ENCODE peak calls at places on chromosomes 4 and X, in ten cellular contexts. S is ascending aorta, V is mammary epithelial cell, Z is astrocyte, Q is HCT116, H is foreskin fibroblast, X is lower lobe of right lung, J is NB4, B is heart left ventricle, P is keratinocyte. O is an unnamed sample.

GRCh38 chr4:146916479-146917076 is 29.1 kb downstream of the TTC29 start:
- DNase-seq in S (no peak), V (peak), Z (peak), Q (peak), H (peak), X (no peak), J (peak), B (no peak), P (no peak), O (peak)

GRCh38 chrX:111823068-111823467 is 52.9 kb upstream of the TRPC5OS start:
- DNase-seq in S (no peak), V (no peak), Z (peak), Q (no peak), H (no peak), X (no peak), J (peak), B (no peak), P (no peak), O (no peak)

GRCh38 chrX:53294024-53294648 is 12.8 kb upstream of the IQSEC2 start:
- DNase-seq in S (no peak), V (no peak), Z (no peak), Q (no peak), H (peak), X (no peak), J (peak), B (no peak), P (no peak), O (peak)

GRCh38 chr4:168574581-168575295 is 77.9 kb downstream of the PALLD start:
- DNase-seq in S (no peak), V (peak), Z (peak), Q (peak), H (peak), X (no peak), J (no peak), B (no peak), P (peak), O (peak)

GRCh38 chr4:7610841-7611240 is 176.1 kb upstream of the PSAPL1 start:
- DNase-seq in S (no peak), V (no peak), Z (no peak), Q (no peak), H (no peak), X (no peak), J (no peak), B (no peak), P (no peak), O (no peak)

GRCh38 chr4:8504279-8505007 is 63.9 kb downstream of the TRMT44 start:
- DNase-seq in S (no peak), V (no peak), Z (no peak), Q (no peak), H (no peak), X (no peak), J (no peak), B (no peak), P (no peak), O (no peak)

GRCh38 chrX:49291615-49292337 is 11.7 kb upstream of the GAGE10 start:
- DNase-seq in S (no peak), V (peak), Z (peak), Q (peak), H (peak), X (peak), J (peak), B (peak), P (peak), O (peak)

GRCh38 chrX:17174671-17175070 is 200.3 kb upstream of the NHS start:
- DNase-seq in S (no peak), V (no peak), Z (no peak), Q (no peak), H (peak), X (no peak), J (no peak), B (peak), P (no peak), O (no peak)

GRCh38 chr4:5798447-5798846 is 87.4 kb downstream of the EVC start:
- DNase-seq in S (no peak), V (no peak), Z (no peak), Q (no peak), H (peak), X (no peak), J (no peak), B (peak), P (no peak), O (peak)

GRCh38 chr4:4803904-4804296 is 55.6 kb upstream of the MSX1 start:
- DNase-seq in S (no peak), V (no peak), Z (no peak), Q (no peak), H (no peak), X (no peak), J (no peak), B (no peak), P (no peak), O (no peak)

GRCh38 chrX:22135994-22136684 is 104.0 kb downstream of the PHEX start:
- DNase-seq in S (no peak), V (peak), Z (peak), Q (peak), H (peak), X (no peak), J (peak), B (no peak), P (no peak), O (peak)

GRCh38 chr4:89069481-89069880 is 12.5 kb upstream of the FAM13A start:
- DNase-seq in S (no peak), V (no peak), Z (no peak), Q (no peak), H (no peak), X (no peak), J (no peak), B (no peak), P (no peak), O (no peak)

GRCh38 chrX:119696251-119696890 is 3.4 kb upstream of the SEPTIN6 start:
- DNase-seq in S (no peak), V (no peak), Z (no peak), Q (no peak), H (no peak), X (no peak), J (no peak), B (no peak), P (no peak), O (no peak)

GRCh38 chrX:140572724-140573123 is 67.9 kb upstream of the SOX3 start:
- DNase-seq in S (no peak), V (peak), Z (peak), Q (no peak), H (no peak), X (no peak), J (peak), B (no peak), P (no peak), O (peak)

GRCh38 chrX:130086414-130087207 is 23.7 kb downstream of the ELF4 start:
- DNase-seq in S (no peak), V (no peak), Z (no peak), Q (no peak), H (no peak), X (peak), J (peak), B (no peak), P (no peak), O (no peak)

GRCh38 chr4:43271946-43272345 is 379.4 kb downstream of the GRXCR1 start:
- DNase-seq in S (no peak), V (peak), Z (no peak), Q (no peak), H (no peak), X (no peak), J (no peak), B (no peak), P (no peak), O (no peak)

GRCh38 chr4:20266215-20267082 is 14.7 kb downstream of the SLIT2 start:
- DNase-seq in S (no peak), V (no peak), Z (peak), Q (no peak), H (no peak), X (no peak), J (no peak), B (no peak), P (peak), O (peak)

GRCh38 chr4:126777649-126778048 is 855.1 kb upstream of the INTU start:
- DNase-seq in S (no peak), V (peak), Z (peak), Q (no peak), H (peak), X (no peak), J (no peak), B (no peak), P (no peak), O (peak)

GRCh38 chr4:168707205-168707604 is 210.4 kb downstream of the PALLD start:
- DNase-seq in S (no peak), V (peak), Z (no peak), Q (no peak), H (peak), X (no peak), J (no peak), B (no peak), P (no peak), O (peak)

GRCh38 chrX:130009658-130010223 is 27.3 kb downstream of the BCORL1 start:
- DNase-seq in S (no peak), V (no peak), Z (no peak), Q (no peak), H (no peak), X (no peak), J (no peak), B (no peak), P (no peak), O (no peak)

GRCh38 chrX:40172169-40172979 is 74.6 kb upstream of the BCOR start:
- DNase-seq in S (no peak), V (peak), Z (peak), Q (no peak), H (peak), X (peak), J (peak), B (peak), P (no peak), O (peak)

GRCh38 chr4:132646186-132646585 is 502.9 kb upstream of the PCDH10 start:
- DNase-seq in S (no peak), V (peak), Z (no peak), Q (no peak), H (no peak), X (no peak), J (no peak), B (no peak), P (no peak), O (no peak)

GRCh38 chr4:1572964-1573720 is 111.0 kb downstream of the FAM53A start:
- DNase-seq in S (no peak), V (no peak), Z (no peak), Q (no peak), H (no peak), X (no peak), J (no peak), B (no peak), P (no peak), O (no peak)

GRCh38 chr4:170248576-170248975 is 158.8 kb upstream of the AADAT start:
- DNase-seq in S (no peak), V (peak), Z (peak), Q (no peak), H (no peak), X (no peak), J (no peak), B (no peak), P (peak), O (no peak)

GRCh38 chr4:151184523-151185458 is 85.4 kb downstream of the RPS3A start:
- DNase-seq in S (no peak), V (peak), Z (peak), Q (peak), H (peak), X (no peak), J (no peak), B (no peak), P (no peak), O (peak)

GRCh38 chr4:174080361-174080760 is 203.1 kb downstream of the FBXO8 start:
- DNase-seq in S (no peak), V (no peak), Z (no peak), Q (no peak), H (peak), X (no peak), J (no peak), B (no peak), P (no peak), O (no peak)

DNA sequence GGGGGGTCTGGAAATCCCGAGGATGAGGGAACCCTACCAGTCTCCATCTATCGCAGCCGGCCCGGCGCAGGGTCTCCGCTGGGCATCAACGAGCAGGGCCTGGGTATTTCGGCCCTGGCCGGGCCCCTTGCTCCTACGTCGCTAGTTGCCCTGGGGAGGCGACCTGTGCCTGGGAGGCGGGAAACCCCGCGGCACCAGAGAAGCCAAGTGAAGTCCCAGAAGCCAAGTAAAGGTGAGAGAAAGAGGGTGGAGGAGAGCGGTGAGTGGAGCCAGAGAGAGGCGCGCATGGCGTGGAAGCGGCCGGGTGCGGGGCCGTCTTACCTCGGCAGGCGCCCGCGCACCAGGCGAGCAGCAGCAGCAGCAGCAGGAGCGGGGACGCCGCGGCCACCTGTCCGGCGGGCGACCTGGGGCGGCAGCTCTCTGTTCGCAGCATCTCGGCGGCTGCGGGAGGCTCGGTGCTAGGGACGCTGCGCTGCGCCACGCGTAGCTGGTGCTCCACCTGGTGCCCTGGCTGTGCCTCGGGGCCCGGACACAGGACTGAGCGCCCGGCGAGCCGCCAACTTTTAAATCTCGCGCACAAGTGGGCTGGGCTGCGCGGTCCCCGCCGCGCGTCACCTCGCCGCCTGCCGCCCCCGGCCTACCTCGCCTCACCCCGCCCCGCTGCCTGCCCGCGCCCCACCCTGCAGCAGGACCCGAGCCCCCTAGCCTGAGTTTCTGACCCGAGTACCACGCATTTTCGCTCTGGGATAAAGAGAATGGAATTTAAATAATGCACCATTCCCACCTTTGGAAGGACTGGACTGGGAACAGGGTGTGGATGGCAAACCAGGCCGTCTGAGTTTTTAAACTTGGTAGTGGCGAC is at the start of gene NMU:
- DNase-seq in S (no peak), V (peak), Z (no peak), Q (peak), H (peak), X (peak), J (no peak), B (peak), P (no peak), O (no peak)
- H3K4me3 ChIP-seq in S (peak), V (peak), Z (peak), Q (peak), H (peak), X (peak), J (no peak), B (no peak), P (peak), O (peak)

GRCh38 chr4:75729836-75730235 is 5.5 kb downstream of the USO1 start:
- DNase-seq in S (no peak), V (no peak), Z (no peak), Q (no peak), H (no peak), X (no peak), J (no peak), B (no peak), P (no peak), O (no peak)
- TF ChIP-seq CTCF in S (no peak), V (no peak), Z (no peak), Q (no peak), H (no peak), X (no peak), J (no peak), B (no peak), P (no peak), O (no peak)

DNA sequence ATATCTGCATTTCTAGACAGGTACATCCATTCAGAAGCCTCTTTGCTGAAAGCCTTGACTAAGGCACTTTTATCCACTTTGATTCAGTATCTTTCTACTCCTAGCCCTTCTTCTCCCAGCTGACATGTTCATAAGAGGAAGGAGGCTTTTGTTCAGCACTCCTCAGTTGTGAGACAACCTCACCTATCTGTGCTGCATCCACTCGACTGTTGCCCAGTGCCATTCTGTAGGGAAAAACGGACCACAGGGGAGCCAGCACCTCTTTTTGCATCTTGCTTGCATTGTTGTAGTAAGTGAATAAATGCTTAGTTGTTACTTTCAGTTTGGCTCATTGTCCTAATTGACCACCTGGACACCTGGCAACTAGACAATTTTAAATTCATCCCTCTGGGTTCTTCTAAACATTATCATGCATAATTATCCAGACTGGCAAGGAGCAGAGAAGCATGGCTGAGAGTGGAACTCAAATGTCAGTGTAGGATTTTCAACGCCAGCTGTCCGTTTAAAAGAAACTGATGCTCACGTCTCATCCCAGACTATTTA is 83.8 kb upstream of the BOD1L1 start:
- DNase-seq in S (no peak), V (no peak), Z (no peak), Q (no peak), H (no peak), X (no peak), J (no peak), B (no peak), P (no peak), O (no peak)
- H3K4me3 ChIP-seq in S (no peak), V (no peak), Z (no peak), Q (no peak), H (no peak), X (no peak), J (no peak), B (no peak), P (no peak), O (no peak)

GRCh38 chr4:153156263-153156662 is 48.0 kb upstream of the TRIM2 start:
- DNase-seq in S (no peak), V (no peak), Z (no peak), Q (no peak), H (no peak), X (no peak), J (peak), B (no peak), P (no peak), O (no peak)
- TF ChIP-seq CTCF in S (no peak), V (no peak), Z (peak), Q (peak), H (no peak), X (no peak), J (peak), B (no peak), P (no peak), O (no peak)

GRCh38 chrX:69808375-69808774 is 192.5 kb downstream of the EDA start:
- DNase-seq in S (no peak), V (no peak), Z (no peak), Q (no peak), H (no peak), X (no peak), J (no peak), B (no peak), P (no peak), O (no peak)

DNA sequence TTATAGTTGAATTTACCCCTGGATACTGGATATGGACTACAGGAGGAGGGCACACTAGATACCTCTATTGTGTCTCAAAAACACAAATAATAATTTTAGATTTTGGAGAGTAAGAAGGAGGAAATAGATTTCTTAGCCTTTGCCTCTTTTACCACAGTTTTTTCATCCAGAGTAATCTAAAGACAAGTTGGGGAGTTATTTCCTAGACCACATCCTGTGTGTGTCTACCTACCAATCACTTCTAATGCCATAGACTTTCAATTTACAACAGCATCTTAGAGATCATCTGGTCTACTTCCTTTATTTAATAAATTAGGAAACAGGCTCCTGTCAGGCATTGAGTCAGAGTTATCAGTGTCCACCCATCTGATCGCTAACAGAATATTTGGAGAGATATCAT is 191.5 kb downstream of the EDA start:
- DNase-seq in S (no peak), V (no peak), Z (no peak), Q (no peak), H (no peak), X (no peak), J (no peak), B (no peak), P (no peak), O (no peak)
- H3K4me3 ChIP-seq in S (no peak), V (no peak), Z (no peak), Q (no peak), H (no peak), X (no peak), J (no peak), B (no peak), P (no peak), O (no peak)

GRCh38 chr4:183798921-183799307 is 106.2 kb upstream of the STOX2 start:
- DNase-seq in S (no peak), V (peak), Z (no peak), Q (no peak), H (no peak), X (no peak), J (peak), B (no peak), P (no peak), O (no peak)
- TF ChIP-seq CTCF in S (no peak), V (no peak), Z (no peak), Q (no peak), H (no peak), X (no peak), J (no peak), B (no peak), P (no peak), O (no peak)

DNA sequence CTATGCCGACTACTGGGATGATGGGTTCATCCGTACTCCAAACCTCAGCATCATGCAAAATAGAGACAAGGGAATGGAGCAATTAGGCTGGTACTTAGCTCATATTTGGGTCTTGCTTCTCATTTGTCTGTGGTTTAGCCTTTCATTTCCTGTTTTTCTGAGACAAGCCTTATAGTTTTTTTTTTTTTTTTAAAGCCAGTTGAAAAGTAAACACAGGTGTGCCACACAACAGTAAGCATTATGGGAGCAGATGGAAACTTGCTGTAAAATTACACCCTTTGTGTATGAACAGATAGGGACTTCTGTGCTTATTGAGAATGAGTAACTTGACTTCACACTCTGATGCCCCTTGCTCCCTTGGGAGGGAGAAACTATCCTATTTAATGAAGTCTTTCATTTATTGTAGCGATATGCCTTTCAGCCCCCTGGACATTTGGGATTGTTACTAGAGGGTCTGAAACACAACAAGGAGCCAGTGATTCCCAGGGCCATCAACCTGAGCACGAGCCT is 13.7 kb downstream of the RASSF6 start:
- DNase-seq in S (no peak), V (peak), Z (no peak), Q (no peak), H (no peak), X (no peak), J (no peak), B (no peak), P (no peak), O (no peak)
- H3K4me3 ChIP-seq in S (no peak), V (no peak), Z (no peak), Q (no peak), H (no peak), X (no peak), J (no peak), B (no peak), P (no peak), O (no peak)

GRCh38 chr4:94890579-94890978 is 132.8 kb downstream of the BMPR1B start:
- DNase-seq in S (no peak), V (no peak), Z (no peak), Q (no peak), H (no peak), X (no peak), J (no peak), B (no peak), P (no peak), O (no peak)

GRCh38 chr4:94889961-94890360 is 132.2 kb downstream of the BMPR1B start:
- DNase-seq in S (no peak), V (peak), Z (peak), Q (no peak), H (no peak), X (no peak), J (no peak), B (no peak), P (no peak), O (peak)

GRCh38 chr4:94889523-94889922 is 131.8 kb downstream of the BMPR1B start:
- DNase-seq in S (no peak), V (no peak), Z (no peak), Q (no peak), H (no peak), X (no peak), J (no peak), B (no peak), P (no peak), O (no peak)

GRCh38 chr4:94895081-94895480 is 137.3 kb downstream of the BMPR1B start:
- DNase-seq in S (no peak), V (no peak), Z (no peak), Q (no peak), H (no peak), X (no peak), J (no peak), B (no peak), P (no peak), O (no peak)

GRCh38 chr4:94892051-94892450 is 134.3 kb downstream of the BMPR1B start:
- DNase-seq in S (no peak), V (no peak), Z (peak), Q (no peak), H (no peak), X (no peak), J (no peak), B (no peak), P (no peak), O (no peak)
- TF ChIP-seq CTCF in S (no peak), V (no peak), Z (no peak), Q (no peak), H (no peak), X (no peak), J (no peak), B (no peak), P (peak), O (no peak)

GRCh38 chr4:26858947-26859401 is 1.7 kb upstream of the STIM2 start:
- DNase-seq in S (no peak), V (no peak), Z (no peak), Q (no peak), H (peak), X (no peak), J (peak), B (no peak), P (no peak), O (no peak)
- H3K4me3 ChIP-seq in S (no peak), V (peak), Z (peak), Q (peak), H (no peak), X (peak), J (peak), B (no peak), P (peak), O (peak)

GRCh38 chrX:29044802-29045201 is 457.6 kb downstream of the IL1RAPL1 start:
- DNase-seq in S (no peak), V (no peak), Z (no peak), Q (no peak), H (no peak), X (no peak), J (no peak), B (no peak), P (no peak), O (peak)
- TF ChIP-seq CTCF in S (no peak), V (peak), Z (peak), Q (peak), H (no peak), X (no peak), J (no peak), B (no peak), P (peak), O (peak)

O was measured in fibroblast of the aortic adventitia.